ENCODE peak calls at places on chromosomes 5 and 9, in seven cellular contexts. One of them, this sample, is unnamed.

GRCh38 chr5:133708451-133708850 is 96.1 kb upstream of the FSTL4 start:
- DNase-seq in GM13976: no peak
- DNase-seq in cardiac muscle cell: no peak
- DNase-seq in cardiac fibroblast: no peak
- DNase-seq in ascending aorta: no peak
- DNase-seq in body of pancreas: no peak
- DNase-seq in B cell: no peak
- DNase-seq in this sample: no peak

GRCh38 chr5:160289721-160290120 is 22.6 kb downstream of the CCNJL start:
- DNase-seq in GM13976: no peak
- DNase-seq in cardiac muscle cell: no peak
- DNase-seq in cardiac fibroblast: no peak
- DNase-seq in ascending aorta: no peak
- DNase-seq in body of pancreas: peak; percentile 47
- DNase-seq in B cell: no peak
- DNase-seq in this sample: peak; percentile 88

GRCh38 chr5:34694012-34694411 is 37.9 kb downstream of the RAI14 start:
- DNase-seq in GM13976: no peak
- DNase-seq in cardiac muscle cell: no peak
- DNase-seq in cardiac fibroblast: no peak
- DNase-seq in ascending aorta: no peak
- DNase-seq in body of pancreas: no peak
- DNase-seq in B cell: no peak
- DNase-seq in this sample: no peak

GRCh38 chr9:129436751-129437625 is 183.9 kb downstream of the C9orf50 start:
- DNase-seq in GM13976: peak; percentile 49
- DNase-seq in cardiac muscle cell: peak; percentile 92
- DNase-seq in cardiac fibroblast: peak; percentile 38
- DNase-seq in ascending aorta: no peak
- DNase-seq in body of pancreas: peak; percentile 86
- DNase-seq in B cell: peak; percentile 53
- DNase-seq in this sample: peak; percentile 21

GRCh38 chr5:176772271-176773210 is 37.8 kb upstream of the UNC5A start:
- DNase-seq in GM13976: no peak
- DNase-seq in cardiac muscle cell: no peak
- DNase-seq in cardiac fibroblast: no peak
- DNase-seq in ascending aorta: no peak
- DNase-seq in body of pancreas: no peak
- DNase-seq in B cell: no peak
- DNase-seq in this sample: no peak

GRCh38 chr5:123452401-123452800 is 29.2 kb upstream of the CEP120 start:
- DNase-seq in GM13976: no peak
- DNase-seq in cardiac muscle cell: no peak
- DNase-seq in cardiac fibroblast: no peak
- DNase-seq in ascending aorta: no peak
- DNase-seq in body of pancreas: no peak
- DNase-seq in B cell: no peak
- DNase-seq in this sample: no peak

GRCh38 chr9:15856591-15856990 is 303.7 kb downstream of the CCDC171 start:
- DNase-seq in GM13976: no peak
- DNase-seq in cardiac muscle cell: peak; percentile 27
- DNase-seq in cardiac fibroblast: peak; percentile 59
- DNase-seq in ascending aorta: no peak
- DNase-seq in body of pancreas: no peak
- DNase-seq in B cell: no peak
- DNase-seq in this sample: no peak

GRCh38 chr9:137878957-137879555 is 1.5 kb downstream of the CACNA1B start:
- DNase-seq in GM13976: no peak
- DNase-seq in cardiac muscle cell: no peak
- DNase-seq in cardiac fibroblast: no peak
- DNase-seq in ascending aorta: no peak
- DNase-seq in body of pancreas: no peak
- DNase-seq in B cell: no peak
- DNase-seq in this sample: no peak

GRCh38 chr9:137025120-137025966 is 2.7 kb downstream of the ABCA2 start:
- DNase-seq in GM13976: no peak
- DNase-seq in cardiac muscle cell: no peak
- DNase-seq in cardiac fibroblast: no peak
- DNase-seq in ascending aorta: no peak
- DNase-seq in body of pancreas: peak; percentile 75
- DNase-seq in B cell: peak; percentile 72
- DNase-seq in this sample: no peak

GRCh38 chr5:50666261-50667078 is at the start of gene PARP8:
- DNase-seq in GM13976: peak; percentile 74
- DNase-seq in cardiac muscle cell: peak; percentile 65
- DNase-seq in cardiac fibroblast: peak; percentile 61
- DNase-seq in ascending aorta: no peak
- DNase-seq in body of pancreas: peak; percentile 62
- DNase-seq in B cell: peak; percentile 77
- DNase-seq in this sample: peak; percentile 50

GRCh38 chr5:60287174-60287771 is 393.7 kb upstream of the PDE4D start:
- DNase-seq in GM13976: no peak
- DNase-seq in cardiac muscle cell: peak; percentile 78
- DNase-seq in cardiac fibroblast: peak; percentile 39
- DNase-seq in ascending aorta: no peak
- DNase-seq in body of pancreas: peak; percentile 71
- DNase-seq in B cell: peak; percentile 60
- DNase-seq in this sample: peak; percentile 78

GRCh38 chr5:119311688-119312087 is 44.1 kb upstream of the TNFAIP8 start:
- DNase-seq in GM13976: no peak
- DNase-seq in cardiac muscle cell: no peak
- DNase-seq in cardiac fibroblast: no peak
- DNase-seq in ascending aorta: no peak
- DNase-seq in body of pancreas: no peak
- DNase-seq in B cell: no peak
- DNase-seq in this sample: no peak

GRCh38 chr5:147906326-147907095 is at the start of gene C5orf46:
- DNase-seq in GM13976: no peak
- DNase-seq in cardiac muscle cell: peak; percentile 47
- DNase-seq in cardiac fibroblast: peak; percentile 89
- DNase-seq in ascending aorta: no peak
- DNase-seq in body of pancreas: no peak
- DNase-seq in B cell: no peak
- DNase-seq in this sample: peak; percentile 75

GRCh38 chr5:115961413-115962238 is 649 bp upstream of the LVRN start:
- DNase-seq in GM13976: peak; percentile 47
- DNase-seq in cardiac muscle cell: no peak
- DNase-seq in cardiac fibroblast: no peak
- DNase-seq in ascending aorta: no peak
- DNase-seq in body of pancreas: no peak
- DNase-seq in B cell: peak; percentile 11
- DNase-seq in this sample: no peak

GRCh38 chr5:36734422-36734821 is 128.0 kb downstream of the SLC1A3 start:
- DNase-seq in GM13976: no peak
- DNase-seq in cardiac muscle cell: peak; percentile 69
- DNase-seq in cardiac fibroblast: peak; percentile 55
- DNase-seq in ascending aorta: no peak
- DNase-seq in body of pancreas: peak; percentile 26
- DNase-seq in B cell: no peak
- DNase-seq in this sample: peak; percentile 57

GRCh38 chr5:160088805-160089204 is 30.4 kb downstream of the PWWP2A start:
- DNase-seq in GM13976: no peak
- DNase-seq in cardiac muscle cell: no peak
- DNase-seq in cardiac fibroblast: no peak
- DNase-seq in ascending aorta: no peak
- DNase-seq in body of pancreas: no peak
- DNase-seq in B cell: no peak
- DNase-seq in this sample: no peak

GRCh38 chr5:145776886-145777285 is 58.3 kb downstream of the PRELID2 start:
- DNase-seq in GM13976: no peak
- DNase-seq in cardiac muscle cell: peak; percentile 60
- DNase-seq in cardiac fibroblast: peak; percentile 78
- DNase-seq in ascending aorta: no peak
- DNase-seq in body of pancreas: no peak
- DNase-seq in B cell: no peak
- DNase-seq in this sample: peak; percentile 69

GRCh38 chr5:50712479-50712878 is 46.0 kb downstream of the PARP8 start:
- DNase-seq in GM13976: no peak
- DNase-seq in cardiac muscle cell: no peak
- DNase-seq in cardiac fibroblast: no peak
- DNase-seq in ascending aorta: no peak
- DNase-seq in body of pancreas: no peak
- DNase-seq in B cell: no peak
- DNase-seq in this sample: no peak

GRCh38 chr9:114163517-114163924 is 8.2 kb downstream of the COL27A1 start:
- DNase-seq in GM13976: no peak
- DNase-seq in cardiac muscle cell: peak; percentile 71
- DNase-seq in cardiac fibroblast: peak; percentile 51
- DNase-seq in ascending aorta: peak; percentile 66
- DNase-seq in body of pancreas: peak; percentile 72
- DNase-seq in B cell: no peak
- DNase-seq in this sample: peak; percentile 30

GRCh38 chr9:114165407-114166102 is 10.2 kb downstream of the COL27A1 start:
- DNase-seq in GM13976: no peak
- DNase-seq in cardiac muscle cell: no peak
- DNase-seq in cardiac fibroblast: no peak
- DNase-seq in ascending aorta: no peak
- DNase-seq in body of pancreas: no peak
- DNase-seq in B cell: no peak
- DNase-seq in this sample: no peak

GRCh38 chr9:114166606-114167572 is 11.6 kb downstream of the COL27A1 start:
- DNase-seq in GM13976: no peak
- DNase-seq in cardiac muscle cell: peak; percentile 39
- DNase-seq in cardiac fibroblast: peak; percentile 43
- DNase-seq in ascending aorta: no peak
- DNase-seq in body of pancreas: no peak
- DNase-seq in B cell: no peak
- DNase-seq in this sample: no peak

GRCh38 chr9:114166103-114166470 is 10.8 kb downstream of the COL27A1 start:
- DNase-seq in GM13976: no peak
- DNase-seq in cardiac muscle cell: no peak
- DNase-seq in cardiac fibroblast: no peak
- DNase-seq in ascending aorta: no peak
- DNase-seq in body of pancreas: no peak
- DNase-seq in B cell: no peak
- DNase-seq in this sample: no peak

DNA sequence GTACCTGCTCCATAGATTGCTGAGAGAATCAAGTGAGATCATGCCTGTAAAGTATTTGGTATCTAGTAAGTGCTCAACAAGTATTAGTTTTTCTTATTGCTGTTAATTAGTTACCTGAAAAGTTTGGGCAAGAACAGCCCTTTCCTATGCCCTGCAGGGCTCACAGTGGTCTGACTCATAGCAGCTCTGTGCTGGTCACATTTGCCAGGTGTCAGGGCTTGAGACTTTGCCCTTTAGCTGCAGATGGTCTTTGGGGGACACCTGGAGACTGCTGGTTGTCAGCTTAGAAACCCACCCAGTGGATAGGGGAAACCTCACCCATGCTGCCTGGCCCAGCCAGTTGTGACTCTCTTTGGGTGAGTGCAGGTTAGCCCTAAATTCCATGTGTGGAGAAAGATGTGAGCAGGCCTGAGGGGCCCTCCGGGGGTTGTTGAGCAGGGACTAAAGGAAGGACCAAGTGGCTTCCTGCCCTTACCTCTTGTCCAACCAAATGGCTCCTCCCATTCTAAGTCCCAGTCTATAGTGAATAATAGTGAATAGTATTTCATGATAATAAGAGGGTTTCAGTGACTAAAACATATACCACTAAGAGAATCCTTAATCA is 9.0 kb downstream of the COL27A1 start:
- DNase-seq in GM13976: no peak
- DNase-seq in cardiac muscle cell: no peak
- DNase-seq in cardiac fibroblast: no peak
- DNase-seq in ascending aorta: no peak
- DNase-seq in body of pancreas: no peak
- DNase-seq in B cell: no peak
- DNase-seq in this sample: no peak
- TF ChIP-seq CTCF in GM13976: no peak
- TF ChIP-seq CTCF in cardiac muscle cell: no peak
- TF ChIP-seq CTCF in cardiac fibroblast: no peak
- TF ChIP-seq CTCF in ascending aorta: no peak
- TF ChIP-seq CTCF in body of pancreas: no peak
- TF ChIP-seq CTCF in B cell: no peak
- TF ChIP-seq CTCF in this sample: no peak

GRCh38 chr9:69186841-69187611 is 12.9 kb downstream of the TJP2 start:
- DNase-seq in GM13976: no peak
- DNase-seq in cardiac muscle cell: peak; percentile 78
- DNase-seq in cardiac fibroblast: peak; percentile 65
- DNase-seq in ascending aorta: no peak
- DNase-seq in body of pancreas: no peak
- DNase-seq in B cell: no peak
- DNase-seq in this sample: peak; percentile 53

GRCh38 chr9:69180200-69180599 is 6.1 kb downstream of the TJP2 start:
- DNase-seq in GM13976: no peak
- DNase-seq in cardiac muscle cell: no peak
- DNase-seq in cardiac fibroblast: no peak
- DNase-seq in ascending aorta: no peak
- DNase-seq in body of pancreas: no peak
- DNase-seq in B cell: no peak
- DNase-seq in this sample: no peak

GRCh38 chr9:69180670-69181069 is 6.6 kb downstream of the TJP2 start:
- DNase-seq in GM13976: no peak
- DNase-seq in cardiac muscle cell: peak; percentile 93
- DNase-seq in cardiac fibroblast: peak; percentile 98
- DNase-seq in ascending aorta: peak; percentile 46
- DNase-seq in body of pancreas: peak; percentile 30
- DNase-seq in B cell: no peak
- DNase-seq in this sample: peak; percentile 95

GRCh38 chr9:69181908-69182353 is 7.9 kb downstream of the TJP2 start:
- DNase-seq in GM13976: no peak
- DNase-seq in cardiac muscle cell: no peak
- DNase-seq in cardiac fibroblast: no peak
- DNase-seq in ascending aorta: no peak
- DNase-seq in body of pancreas: no peak
- DNase-seq in B cell: no peak
- DNase-seq in this sample: no peak

GRCh38 chr9:69184266-69184665 is 10.2 kb downstream of the TJP2 start:
- DNase-seq in GM13976: no peak
- DNase-seq in cardiac muscle cell: no peak
- DNase-seq in cardiac fibroblast: no peak
- DNase-seq in ascending aorta: no peak
- DNase-seq in body of pancreas: no peak
- DNase-seq in B cell: no peak
- DNase-seq in this sample: no peak
- TF ChIP-seq CTCF in GM13976: no peak
- TF ChIP-seq CTCF in cardiac muscle cell: no peak
- TF ChIP-seq CTCF in cardiac fibroblast: no peak
- TF ChIP-seq CTCF in ascending aorta: no peak
- TF ChIP-seq CTCF in body of pancreas: no peak
- TF ChIP-seq CTCF in B cell: no peak
- TF ChIP-seq CTCF in this sample: no peak

DNA sequence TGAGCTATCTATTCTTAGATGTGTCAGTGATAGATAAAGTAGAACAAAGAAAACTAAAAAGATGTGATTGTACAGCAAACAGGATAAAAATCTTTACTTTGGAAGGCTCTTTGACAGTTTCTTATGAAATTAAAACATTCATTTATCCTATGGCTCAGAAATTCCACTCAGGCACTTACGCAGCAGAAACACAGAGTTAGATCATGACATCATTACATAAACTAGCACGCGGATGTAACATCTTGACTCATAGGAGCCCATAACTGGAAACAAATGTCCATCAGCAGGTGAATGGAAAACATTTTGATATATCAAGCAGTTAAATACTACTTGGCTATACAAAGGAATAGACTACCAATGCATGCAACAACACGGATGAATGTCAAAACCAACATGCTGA is 45.3 kb downstream of the ICE1 start:
- DNase-seq in GM13976: no peak
- DNase-seq in cardiac muscle cell: no peak
- DNase-seq in cardiac fibroblast: peak; percentile 62
- DNase-seq in ascending aorta: no peak
- DNase-seq in body of pancreas: no peak
- DNase-seq in B cell: no peak
- DNase-seq in this sample: no peak
- TF ChIP-seq CTCF in GM13976: no peak
- TF ChIP-seq CTCF in cardiac muscle cell: no peak
- TF ChIP-seq CTCF in cardiac fibroblast: no peak
- TF ChIP-seq CTCF in ascending aorta: no peak
- TF ChIP-seq CTCF in body of pancreas: no peak
- TF ChIP-seq CTCF in B cell: no peak
- TF ChIP-seq CTCF in this sample: no peak

GRCh38 chr5:161966544-161966943 is 101.0 kb upstream of the GABRG2 start:
- DNase-seq in GM13976: no peak
- DNase-seq in cardiac muscle cell: no peak
- DNase-seq in cardiac fibroblast: peak; percentile 6
- DNase-seq in ascending aorta: no peak
- DNase-seq in body of pancreas: no peak
- DNase-seq in B cell: no peak
- DNase-seq in this sample: peak; percentile 60
- TF ChIP-seq CTCF in GM13976: no peak
- TF ChIP-seq CTCF in cardiac muscle cell: no peak
- TF ChIP-seq CTCF in cardiac fibroblast: no peak
- TF ChIP-seq CTCF in ascending aorta: no peak
- TF ChIP-seq CTCF in body of pancreas: peak; percentile 24
- TF ChIP-seq CTCF in B cell: no peak
- TF ChIP-seq CTCF in this sample: peak; percentile 69

This sample was measured in MCF 10A.